ENCODE peak calls at places on chromosomes 5 and 9, in ten cellular contexts. O is AG04450, D is nephron progenitor cell, A is DND-41, P is K562, R is sigmoid colon, K is ovary, V is lower lobe of right lung, I is progenitor cell of endocrine pancreas, G is HCT116. Z is an unnamed sample.

GRCh38 chr5:62144395-62145022 is 161.5 kb upstream of the KIF2A start:
- DNase-seq in I (no peak), A (no peak), O (no peak), P (no peak), R (no peak), G (no peak), V (peak), D (no peak), K (no peak), Z (peak)

GRCh38 chr5:132487841-132488555 is 2.6 kb downstream of the IRF1 start:
- DNase-seq in O (no peak), V (no peak), I (no peak), G (no peak), D (no peak), K (no peak), P (no peak), R (peak), A (peak), Z (no peak)

GRCh38 chr5:168364738-168365550 is 73.5 kb downstream of the WWC1 start:
- DNase-seq in A (no peak), G (no peak), R (no peak), O (no peak), D (peak), V (peak), I (no peak), P (no peak), K (no peak), Z (peak)

GRCh38 chr5:176533894-176534611 is 3.1 kb downstream of the RNF44 start:
- DNase-seq in O (no peak), P (no peak), K (peak), D (no peak), V (peak), A (peak), R (no peak), I (no peak), G (no peak), Z (peak)

GRCh38 chr5:96517294-96517693 is 84.2 kb upstream of the PCSK1 start:
- DNase-seq in D (no peak), K (no peak), G (no peak), P (no peak), A (no peak), O (no peak), R (no peak), I (no peak), V (no peak), Z (no peak)

GRCh38 chr9:124110307-124110915 is 98.8 kb downstream of the LHX2 start:
- DNase-seq in P (peak), R (no peak), K (peak), V (no peak), O (peak), I (peak), G (no peak), A (peak), D (peak), Z (peak)

GRCh38 chr5:84384604-84385575 is at the start of gene EDIL3:
- DNase-seq in A (no peak), P (no peak), O (no peak), D (peak), I (peak), G (no peak), K (peak), V (peak), R (peak), Z (no peak)

GRCh38 chr5:15645376-15645775 is 145.4 kb downstream of the FBXL7 start:
- DNase-seq in V (no peak), D (no peak), P (no peak), K (no peak), O (no peak), A (peak), G (no peak), I (no peak), R (no peak), Z (peak)

GRCh38 chr9:94941211-94941875 is 214.8 kb downstream of the AOPEP start:
- DNase-seq in O (no peak), A (no peak), I (no peak), K (no peak), V (no peak), R (no peak), G (no peak), P (no peak), D (no peak), Z (no peak)

GRCh38 chr5:169050146-169050571 is 250.8 kb downstream of the SLIT3 start:
- DNase-seq in D (no peak), I (no peak), O (no peak), A (no peak), R (no peak), G (no peak), V (no peak), K (no peak), P (no peak), Z (peak)

GRCh38 chr9:98859941-98860340 is 52.5 kb downstream of the GALNT12 start:
- DNase-seq in R (no peak), V (no peak), A (no peak), P (no peak), K (no peak), O (no peak), D (no peak), G (no peak), I (no peak), Z (no peak)

GRCh38 chr5:78984611-78985406 is at the start of gene ARSB:
- DNase-seq in V (peak), G (peak), D (peak), I (peak), O (peak), A (peak), K (peak), P (peak), R (peak), Z (peak)

GRCh38 chr9:7827792-7828191 is 28.2 kb upstream of the DMAC1 start:
- DNase-seq in K (no peak), P (no peak), V (no peak), D (no peak), R (no peak), O (no peak), I (no peak), G (no peak), A (no peak), Z (no peak)

GRCh38 chr5:173331287-173331686 is 3.1 kb upstream of the STC2 start:
- DNase-seq in K (no peak), A (no peak), V (no peak), R (no peak), I (no peak), D (no peak), P (no peak), G (no peak), O (no peak), Z (no peak)

GRCh38 chr5:1644810-1645571 is 121.2 kb upstream of the LPCAT1 start:
- DNase-seq in K (peak), O (peak), G (peak), A (peak), I (peak), D (peak), R (peak), P (peak), V (peak), Z (peak)

GRCh38 chr5:171813813-171814212 is 28.2 kb downstream of the SMIM23 start:
- DNase-seq in V (no peak), P (no peak), R (no peak), K (no peak), A (no peak), D (no peak), G (no peak), I (no peak), O (no peak), Z (no peak)

GRCh38 chr5:58327289-58327688 is 132.6 kb downstream of the PLK2 start:
- DNase-seq in V (no peak), R (no peak), G (no peak), I (no peak), D (no peak), A (no peak), P (no peak), K (no peak), O (no peak), Z (no peak)

GRCh38 chr5:53031695-53032096 is 42.5 kb downstream of the ITGA2 start:
- DNase-seq in A (peak), V (no peak), R (no peak), O (peak), K (no peak), D (no peak), G (peak), I (no peak), P (no peak), Z (peak)

GRCh38 chr5:135214897-135215616 is 181.0 kb upstream of the PITX1 start:
- DNase-seq in I (no peak), G (no peak), V (no peak), O (no peak), K (no peak), R (peak), A (no peak), P (no peak), D (no peak), Z (peak)

GRCh38 chr5:170631471-170632195 is 127.8 kb downstream of the KCNIP1 start:
- DNase-seq in A (no peak), V (no peak), I (peak), K (no peak), O (no peak), P (peak), G (peak), D (peak), R (peak), Z (peak)

GRCh38 chr9:37451628-37452027 is 13.6 kb downstream of the ZBTB5 start:
- DNase-seq in D (no peak), V (no peak), I (no peak), R (no peak), O (no peak), K (no peak), A (no peak), P (no peak), G (no peak), Z (no peak)

GRCh38 chr5:150458819-150459557 is 9.4 kb upstream of the RPS14 start:
- DNase-seq in A (peak), R (peak), I (peak), D (peak), O (no peak), V (peak), P (peak), G (no peak), K (peak), Z (peak)

GRCh38 chr9:136115206-136115605 is 3.5 kb downstream of the TMEM250 start:
- DNase-seq in D (no peak), K (no peak), P (no peak), I (no peak), G (no peak), O (no peak), V (no peak), A (no peak), R (no peak), Z (no peak)

GRCh38 chr5:95959051-95959963 is 2.3 kb downstream of the ELL2 start:
- DNase-seq in D (peak), O (no peak), K (no peak), R (no peak), V (no peak), I (no peak), A (no peak), P (no peak), G (no peak), Z (peak)

GRCh38 chr9:74770508-74771261 is 117.0 kb downstream of the TRPM6 start:
- DNase-seq in K (no peak), A (peak), R (no peak), V (no peak), P (peak), O (no peak), D (peak), G (peak), I (peak), Z (peak)

GRCh38 chr9:106620081-106620480 is 242.9 kb upstream of the ZNF462 start:
- DNase-seq in I (no peak), P (no peak), V (no peak), G (no peak), A (no peak), O (no peak), D (no peak), R (no peak), K (no peak), Z (no peak)

GRCh38 chr5:95818181-95819147 is 4.1 kb downstream of the GLRX start:
- DNase-seq in A (no peak), O (no peak), K (no peak), I (no peak), D (no peak), V (peak), R (no peak), G (no peak), P (no peak), Z (no peak)

GRCh38 chr9:21549251-21549765 is 67.2 kb upstream of the IFNE start:
- DNase-seq in V (no peak), D (no peak), O (peak), I (no peak), R (no peak), K (no peak), A (no peak), G (no peak), P (no peak), Z (peak)

GRCh38 chr5:33657181-33657580 is 216.4 kb downstream of the TARS1 start:
- DNase-seq in R (no peak), O (no peak), G (no peak), K (no peak), V (no peak), P (no peak), A (no peak), D (no peak), I (no peak), Z (no peak)

GRCh38 chr9:137613738-137614523 is 4.9 kb upstream of the EHMT1 start:
- DNase-seq in A (no peak), K (no peak), O (no peak), R (no peak), G (no peak), I (no peak), D (no peak), V (no peak), P (no peak), Z (no peak)

GRCh38 chr9:137610944-137611343 is 5.5 kb downstream of the ARRDC1 start:
- DNase-seq in O (no peak), G (no peak), D (no peak), P (no peak), R (no peak), V (no peak), A (no peak), K (no peak), I (no peak), Z (no peak)

GRCh38 chr9:137612741-137613142 is 6.1 kb upstream of the EHMT1 start:
- DNase-seq in I (no peak), A (no peak), K (no peak), V (no peak), G (no peak), R (no peak), D (no peak), O (no peak), P (no peak), Z (no peak)

GRCh38 chr9:137613259-137613658 is 5.5 kb upstream of the EHMT1 start:
- DNase-seq in O (no peak), D (no peak), V (no peak), G (no peak), I (no peak), P (no peak), R (no peak), K (no peak), A (no peak), Z (no peak)

GRCh38 chr9:137611623-137612609 is 6.4 kb downstream of the ARRDC1 start:
- DNase-seq in V (peak), I (no peak), R (no peak), P (peak), G (peak), K (no peak), D (no peak), A (no peak), O (peak), Z (peak)
- TF ChIP-seq CTCF in V (no peak), I (no peak), R (no peak), P (no peak), G (no peak), K (no peak), D (no peak), A (no peak), O (no peak), Z (no peak)

DNA sequence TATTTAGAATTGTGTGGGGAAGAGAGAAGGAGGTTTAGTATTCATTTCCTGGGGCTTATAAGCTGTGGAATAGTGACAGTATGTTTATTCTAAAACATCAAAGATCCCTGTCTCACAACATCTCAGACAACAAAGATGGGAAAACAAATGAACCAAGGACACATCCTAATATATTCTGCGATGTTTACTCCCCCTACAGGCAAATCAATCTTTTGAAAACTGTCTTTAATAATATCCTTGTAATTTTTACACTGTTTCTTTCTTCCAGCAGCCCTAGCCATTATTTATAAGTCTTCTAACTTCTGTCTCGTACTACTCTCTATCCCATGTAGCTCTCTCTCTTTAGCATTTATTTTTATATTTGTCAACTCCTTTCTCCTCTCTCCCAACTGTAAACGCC is 33.5 kb upstream of the TMEM252 start:
- DNase-seq in O (no peak), G (no peak), V (no peak), P (no peak), R (no peak), D (no peak), A (no peak), K (no peak), I (no peak), Z (no peak)
- TF ChIP-seq CTCF in O (peak), G (peak), V (peak), P (peak), R (peak), D (no peak), A (peak), K (no peak), I (no peak), Z (peak)

GRCh38 chr5:139090566-139090965 is 107.6 kb downstream of the SIL1 start:
- DNase-seq in V (no peak), P (no peak), O (no peak), I (no peak), A (no peak), K (no peak), R (no peak), D (no peak), G (no peak), Z (no peak)

GRCh38 chr5:139094154-139095131 is 103.7 kb downstream of the SIL1 start:
- DNase-seq in A (no peak), D (no peak), V (no peak), O (no peak), G (no peak), R (no peak), K (no peak), P (no peak), I (no peak), Z (no peak)

GRCh38 chr5:139088024-139088423 is 110.1 kb downstream of the SIL1 start:
- DNase-seq in V (no peak), G (no peak), P (no peak), A (no peak), O (no peak), K (no peak), R (no peak), I (no peak), D (no peak), Z (no peak)

GRCh38 chr5:139092741-139093140 is 105.4 kb downstream of the SIL1 start:
- DNase-seq in G (no peak), O (no peak), K (no peak), V (no peak), P (no peak), I (no peak), R (no peak), D (no peak), A (no peak), Z (no peak)

GRCh38 chr5:139091439-139092156 is 106.6 kb downstream of the SIL1 start:
- DNase-seq in P (no peak), K (peak), O (no peak), D (no peak), R (no peak), V (no peak), A (no peak), G (no peak), I (no peak), Z (peak)
- TF ChIP-seq CTCF in P (peak), K (peak), O (peak), D (no peak), R (peak), V (peak), A (no peak), G (no peak), I (no peak), Z (no peak)

DNA sequence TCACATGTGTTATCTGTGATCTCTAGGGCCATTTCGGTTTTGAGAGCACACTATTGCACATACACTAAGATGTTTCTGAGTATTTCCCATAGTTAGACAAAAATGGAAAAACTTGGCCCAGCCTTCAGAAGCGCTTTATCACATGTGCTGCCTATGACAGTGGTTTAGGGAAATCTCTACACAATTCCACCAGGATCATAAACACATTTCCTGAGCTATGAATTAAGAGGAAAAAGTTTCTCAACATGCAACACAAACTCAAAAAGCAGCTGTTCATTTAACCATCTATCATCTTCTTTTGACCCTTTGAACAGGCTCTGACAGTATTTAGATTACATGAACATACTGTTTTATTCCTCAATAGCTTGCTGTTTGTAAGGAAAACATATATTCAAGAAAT is 15.1 kb downstream of the FGF1 start:
- DNase-seq in G (no peak), V (no peak), A (no peak), R (no peak), O (peak), I (no peak), P (no peak), D (no peak), K (no peak), Z (no peak)
- TF ChIP-seq CTCF in G (no peak), V (no peak), A (no peak), R (no peak), O (no peak), I (no peak), P (no peak), D (no peak), K (no peak), Z (no peak)

GRCh38 chr5:109838157-109838556 is 148.4 kb downstream of the MAN2A1 start:
- DNase-seq in K (no peak), O (no peak), R (no peak), V (no peak), P (no peak), G (no peak), A (no peak), I (no peak), D (no peak), Z (no peak)
- TF ChIP-seq CTCF in K (no peak), O (no peak), R (no peak), V (no peak), P (no peak), G (no peak), A (no peak), I (no peak), D (no peak), Z (no peak)

DNA sequence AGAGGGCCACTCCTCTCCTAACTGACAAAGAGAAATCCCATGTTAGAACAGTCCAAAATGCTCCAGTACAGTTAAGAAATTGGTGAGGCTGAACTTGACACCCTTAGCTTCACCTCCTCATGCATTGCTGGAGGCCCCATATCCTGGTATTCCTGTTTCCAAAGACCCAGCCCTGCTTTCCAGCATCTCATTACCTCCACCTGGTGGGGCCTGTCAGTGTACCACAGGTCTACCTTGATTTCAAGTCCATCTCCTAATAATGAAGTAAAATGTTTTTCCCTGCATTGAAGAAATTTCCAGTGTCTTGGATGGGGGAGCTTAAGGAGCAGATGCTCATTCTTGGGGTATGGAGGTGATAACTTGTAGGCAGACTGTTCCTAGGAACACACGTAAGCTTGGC is 70.6 kb upstream of the S1PR3 start:
- DNase-seq in R (no peak), K (no peak), I (no peak), D (no peak), A (no peak), P (no peak), O (no peak), G (no peak), V (no peak), Z (peak)
- TF ChIP-seq CTCF in R (no peak), K (no peak), I (no peak), D (no peak), A (no peak), P (no peak), O (no peak), G (peak), V (no peak), Z (no peak)

GRCh38 chr9:19631181-19631580 is 157.7 kb downstream of the SLC24A2 start:
- DNase-seq in R (no peak), V (no peak), P (no peak), K (no peak), D (no peak), G (no peak), A (no peak), O (no peak), I (no peak), Z (no peak)

GRCh38 chr9:19630762-19631161 is 158.1 kb downstream of the SLC24A2 start:
- DNase-seq in V (no peak), G (no peak), I (no peak), A (no peak), O (no peak), P (no peak), K (no peak), D (no peak), R (no peak), Z (no peak)

GRCh38 chr9:19634881-19635280 is 154.0 kb downstream of the SLC24A2 start:
- DNase-seq in G (no peak), R (no peak), O (no peak), V (no peak), K (no peak), I (no peak), P (no peak), D (no peak), A (no peak), Z (no peak)

DNA sequence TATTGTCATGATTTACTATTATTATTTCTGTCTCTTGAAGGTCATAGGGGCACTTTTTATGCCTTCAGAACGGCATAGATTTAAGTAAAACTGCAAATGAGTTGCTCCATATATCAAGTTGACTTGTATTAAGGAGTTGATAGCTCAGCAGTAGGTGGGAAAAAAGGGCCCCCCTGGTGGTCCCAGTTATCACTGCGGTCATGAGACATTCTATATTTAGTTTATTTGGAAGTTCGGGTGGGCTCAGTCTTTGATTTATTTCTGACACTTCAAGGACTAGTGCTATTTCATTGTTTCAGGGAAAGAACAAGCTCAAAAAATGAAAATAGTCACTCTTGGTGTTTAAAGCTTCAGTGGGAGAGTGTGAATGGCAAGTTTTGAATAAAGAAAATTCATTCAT is 159.3 kb downstream of the SLC24A2 start:
- DNase-seq in O (no peak), A (peak), K (no peak), P (no peak), I (no peak), D (peak), V (no peak), R (no peak), G (no peak), Z (no peak)
- TF ChIP-seq CTCF in O (no peak), A (peak), K (no peak), P (no peak), I (peak), D (peak), V (no peak), R (no peak), G (no peak), Z (no peak)

Z was measured in MCF 10A.